ENCODE peak calls at places on chromosomes 3 and 15, in eight cellular contexts. W is aorta, P is HCT116, E is T1000, I is non-pigmented ciliary epithelial cell, Q is spleen, C is SW 1271, V is NT2/D1. O is an unnamed sample.

GRCh38 chr15:35507932-35508638 is 37.9 kb downstream of the DPH6 start:
- DNase-seq in C (no peak), I (no peak), Q (no peak), W (no peak), V (no peak), E (no peak), P (no peak), O (no peak)

GRCh38 chr3:55331524-55331923 is 155.6 kb downstream of the WNT5A start:
- DNase-seq in Q (no peak), P (no peak), W (no peak), E (no peak), V (no peak), C (no peak), I (no peak), O (no peak)

GRCh38 chr15:74956648-74957300 is at the start of gene RPP25:
- DNase-seq in Q (peak), V (peak), P (peak), E (peak), I (no peak), W (peak), C (peak), O (peak)

GRCh38 chr3:34352932-34353331 is 554.5 kb downstream of the PDCD6IP start:
- DNase-seq in W (no peak), E (no peak), P (no peak), C (no peak), I (no peak), V (no peak), Q (no peak), O (no peak)

GRCh38 chr3:65439641-65440040 is 599.1 kb downstream of the MAGI1 start:
- DNase-seq in Q (no peak), V (peak), C (peak), I (peak), W (peak), E (no peak), P (peak), O (peak)

GRCh38 chr15:48966595-48967301 is 3.0 kb upstream of the SHC4 start:
- DNase-seq in E (no peak), I (peak), W (no peak), Q (no peak), C (no peak), V (no peak), P (no peak), O (peak)

GRCh38 chr3:148175215-148175614 is 522.5 kb upstream of the AGTR1 start:
- DNase-seq in V (no peak), E (no peak), W (no peak), I (no peak), Q (no peak), C (no peak), P (no peak), O (peak)

GRCh38 chr3:68139897-68140296 is 485.5 kb upstream of the SUCLG2 start:
- DNase-seq in C (no peak), E (no peak), Q (no peak), W (no peak), V (no peak), P (no peak), I (no peak), O (no peak)

GRCh38 chr3:42502429-42503250 is at the start of gene VIPR1:
- DNase-seq in V (peak), E (peak), C (peak), I (no peak), W (peak), P (peak), Q (peak), O (no peak)

GRCh38 chr15:99474041-99474906 is 91.5 kb upstream of the MEF2A start:
- DNase-seq in V (no peak), C (no peak), I (no peak), P (no peak), W (no peak), Q (no peak), E (no peak), O (no peak)

GRCh38 chr3:187318819-187319616 is 27.5 kb upstream of the MASP1 start:
- DNase-seq in C (peak), V (peak), P (peak), W (no peak), Q (no peak), E (peak), I (peak), O (peak)

GRCh38 chr3:40333416-40333815 is 23.9 kb downstream of the EIF1B start:
- DNase-seq in W (no peak), V (no peak), P (no peak), Q (no peak), I (no peak), C (no peak), E (no peak), O (no peak)

GRCh38 chr3:113018461-113019181 is 27.8 kb downstream of the GTPBP8 start:
- DNase-seq in I (no peak), W (no peak), P (no peak), V (no peak), C (no peak), E (no peak), Q (no peak), O (no peak)

GRCh38 chr15:61034793-61035710 is 194.1 kb downstream of the RORA start:
- DNase-seq in E (no peak), I (no peak), Q (no peak), C (no peak), V (no peak), P (no peak), W (no peak), O (no peak)

GRCh38 chr15:23069496-23070166 is 30.3 kb upstream of the TUBGCP5 start:
- DNase-seq in I (no peak), W (no peak), C (peak), Q (no peak), V (peak), E (no peak), P (peak), O (no peak)

GRCh38 chr15:59485036-59485435 is 47.0 kb downstream of the FAM81A start:
- DNase-seq in Q (no peak), P (no peak), W (no peak), C (no peak), I (no peak), E (no peak), V (no peak), O (no peak)

GRCh38 chr3:16945330-16945729 is 60.6 kb downstream of the PLCL2 start:
- DNase-seq in Q (no peak), I (peak), V (no peak), P (no peak), W (no peak), C (no peak), E (no peak), O (no peak)

GRCh38 chr3:101732240-101732641 is 7.8 kb downstream of the CEP97 start:
- DNase-seq in V (no peak), Q (no peak), W (no peak), I (no peak), E (no peak), C (no peak), P (no peak), O (no peak)

GRCh38 chr3:66527253-66527652 is 26.4 kb upstream of the LRIG1 start:
- DNase-seq in W (no peak), I (no peak), C (no peak), E (no peak), P (no peak), V (no peak), Q (no peak), O (no peak)

GRCh38 chr3:103991461-103992115 is 1375.1 kb upstream of the ALCAM start:
- DNase-seq in W (no peak), C (no peak), P (peak), E (no peak), I (no peak), V (peak), Q (no peak), O (peak)

GRCh38 chr3:183142199-183142598 is 20.3 kb downstream of the LAMP3 start:
- DNase-seq in E (no peak), Q (no peak), P (no peak), V (no peak), C (no peak), W (no peak), I (no peak), O (no peak)

GRCh38 chr3:8278448-8278847 is 223.2 kb upstream of the LMCD1 start:
- DNase-seq in W (no peak), E (no peak), C (no peak), P (peak), Q (no peak), I (no peak), V (no peak), O (no peak)

GRCh38 chr3:98914210-98915080 is 12.9 kb upstream of the DCBLD2 start:
- DNase-seq in E (no peak), I (no peak), V (no peak), Q (no peak), C (no peak), P (no peak), W (no peak), O (no peak)

GRCh38 chr3:10469406-10470119 is 35.8 kb downstream of the ATP2B2 start:
- DNase-seq in P (no peak), V (no peak), I (no peak), E (no peak), Q (peak), W (no peak), C (no peak), O (no peak)